ENCODE peak calls at places on chromosomes 2 and 18, in seven cellular contexts. G is AG04449, Q is heart left ventricle, T is foreskin fibroblast, H is fibroblast of lung, F is lower leg skin, V is colonic mucosa. P is an unnamed sample.

GRCh38 chr2:19209575-19210341 is 148.7 kb downstream of the OSR1 start:
- DNase-seq in V (no peak), G (no peak), H (no peak), T (no peak), Q (no peak), F (no peak), P (no peak)

GRCh38 chr2:38700881-38701458 is 35.1 kb downstream of the GALM start:
- DNase-seq in T (peak; percentile 26), V (peak; percentile 47), Q (no peak), G (no peak), H (peak; percentile 11), F (no peak), P (no peak)

GRCh38 chr2:131009713-131010475 is 83.4 kb downstream of the FAM168B start:
- DNase-seq in T (no peak), H (no peak), Q (no peak), G (no peak), V (no peak), F (no peak), P (no peak)

GRCh38 chr18:55346387-55346786 is 241.6 kb downstream of the TCF4 start:
- DNase-seq in Q (no peak), F (no peak), V (no peak), G (no peak), T (no peak), H (no peak), P (no peak)

GRCh38 chr2:101823849-101824248 is 126.3 kb downstream of the MAP4K4 start:
- DNase-seq in Q (no peak), H (no peak), G (no peak), V (no peak), T (peak; percentile 81), F (no peak), P (no peak)

GRCh38 chr2:10911291-10912075 is at the start of gene KCNF1:
- DNase-seq in H (peak; percentile 66), T (peak; percentile 83), G (no peak), Q (no peak), F (peak; percentile 79), V (peak; percentile 32), P (no peak)

GRCh38 chr2:225399509-225399908 is at the start of gene NYAP2:
- DNase-seq in F (no peak), Q (no peak), T (no peak), G (no peak), H (no peak), V (no peak), P (no peak)

GRCh38 chr2:10597956-10598355 is 91.8 kb downstream of the NOL10 start:
- DNase-seq in V (no peak), G (no peak), Q (no peak), H (no peak), T (no peak), F (no peak), P (no peak)

GRCh38 chr18:49788327-49788908 is 24.9 kb downstream of the ACAA2 start:
- DNase-seq in H (peak; percentile 42), G (no peak), Q (no peak), V (no peak), F (no peak), T (peak; percentile 20), P (no peak)

GRCh38 chr2:143481231-143481613 is 352.0 kb downstream of the ARHGAP15 start:
- DNase-seq in H (no peak), T (no peak), F (no peak), Q (no peak), G (no peak), V (no peak), P (no peak)

GRCh38 chr2:86298411-86299390 is 38.7 kb downstream of the REEP1 start:
- DNase-seq in Q (no peak), T (peak; percentile 19), H (no peak), G (no peak), F (peak; percentile 76), V (no peak), P (no peak)

GRCh38 chr2:133765693-133766092 is 197.4 kb upstream of the NCKAP5 start:
- DNase-seq in F (no peak), Q (peak; percentile 58), T (peak; percentile 4), G (no peak), H (peak; percentile 78), V (no peak), P (no peak)

GRCh38 chr2:146853741-146854444 is 990.9 kb upstream of the ACVR2A start:
- DNase-seq in T (peak; percentile 78), V (no peak), F (no peak), Q (no peak), H (peak; percentile 28), G (no peak), P (no peak)

GRCh38 chr2:130807659-130808385 is 28.9 kb upstream of the ARHGEF4 start:
- DNase-seq in F (peak; percentile 89), H (no peak), Q (no peak), T (no peak), G (no peak), V (peak; percentile 73), P (no peak)

GRCh38 chr2:2455151-2455550 is 124.1 kb upstream of the MYT1L start:
- DNase-seq in F (no peak), H (peak; percentile 9), Q (no peak), G (no peak), T (peak; percentile 20), V (no peak), P (no peak)

GRCh38 chr18:55588001-55588875 is at the start of gene TCF4:
- DNase-seq in V (peak; percentile 26), H (peak; percentile 71), G (no peak), Q (peak; percentile 63), T (peak; percentile 69), F (peak; percentile 88), P (no peak)

GRCh38 chr2:33730801-33731200 is 131.7 kb upstream of the FAM98A start:
- DNase-seq in V (no peak), T (no peak), G (no peak), Q (no peak), H (no peak), F (no peak), P (no peak)

GRCh38 chr2:74373189-74373588 is 6.9 kb downstream of the DCTN1 start:
- DNase-seq in Q (peak; percentile 68), T (no peak), H (no peak), F (no peak), V (peak; percentile 86), G (no peak), P (no peak)

GRCh38 chr2:74372674-74373073 is 7.4 kb downstream of the DCTN1 start:
- DNase-seq in V (no peak), H (no peak), F (no peak), T (no peak), Q (no peak), G (no peak), P (no peak)

GRCh38 chr2:74375838-74376237 is 4.3 kb downstream of the DCTN1 start:
- DNase-seq in H (no peak), Q (no peak), F (no peak), G (no peak), V (no peak), T (no peak), P (no peak)

GRCh38 chr2:74373985-74374384 is 6.1 kb downstream of the DCTN1 start:
- DNase-seq in F (no peak), H (no peak), Q (no peak), V (no peak), G (no peak), T (no peak), P (no peak)

DNA sequence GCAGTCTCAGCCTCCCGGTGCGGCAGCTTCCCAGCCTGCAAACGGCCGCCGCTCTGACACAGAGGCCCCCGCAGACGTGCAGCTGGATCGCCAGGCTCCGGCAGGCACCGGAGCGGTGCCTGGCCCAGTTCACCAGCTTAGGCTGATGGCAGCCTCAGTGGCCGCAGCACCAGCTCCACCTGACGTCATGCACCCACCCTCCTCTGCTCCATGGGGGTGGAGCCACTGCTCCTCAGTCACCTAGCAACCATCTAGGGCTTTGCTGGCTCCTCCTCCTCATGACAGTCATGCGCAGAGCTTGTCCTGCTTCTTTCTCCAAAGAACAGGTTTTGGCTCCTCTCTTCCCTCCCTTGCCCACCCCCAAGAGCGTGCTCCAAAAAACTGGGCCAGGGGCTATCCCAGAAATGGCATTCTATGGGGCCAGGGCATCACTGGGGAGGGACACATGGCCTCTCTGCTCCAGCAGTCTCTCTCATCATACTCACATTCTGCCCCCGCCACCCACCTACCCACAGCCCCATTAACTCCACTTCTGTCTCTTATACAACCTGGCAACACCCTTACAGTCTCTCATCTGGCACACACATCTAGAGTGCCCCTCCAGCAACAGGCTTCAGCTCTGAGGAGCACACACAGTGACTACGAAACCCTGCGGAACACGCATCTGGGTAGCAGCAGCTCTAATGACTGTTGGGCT is 5.5 kb downstream of the DCTN1 start:
- DNase-seq in V (peak; percentile 57), H (peak; percentile 54), Q (peak; percentile 77), T (peak; percentile 91), F (no peak), G (no peak), P (no peak)
- H3K4me3 ChIP-seq in V (no peak overlapping the region), H (no peak overlapping the region), Q (peak overlapping the region; percentile 53), T (peak overlapping the region; percentile 39), F (no peak overlapping the region), G (peak overlapping the region; percentile 23), P (peak overlapping the region; percentile 10)

DNA sequence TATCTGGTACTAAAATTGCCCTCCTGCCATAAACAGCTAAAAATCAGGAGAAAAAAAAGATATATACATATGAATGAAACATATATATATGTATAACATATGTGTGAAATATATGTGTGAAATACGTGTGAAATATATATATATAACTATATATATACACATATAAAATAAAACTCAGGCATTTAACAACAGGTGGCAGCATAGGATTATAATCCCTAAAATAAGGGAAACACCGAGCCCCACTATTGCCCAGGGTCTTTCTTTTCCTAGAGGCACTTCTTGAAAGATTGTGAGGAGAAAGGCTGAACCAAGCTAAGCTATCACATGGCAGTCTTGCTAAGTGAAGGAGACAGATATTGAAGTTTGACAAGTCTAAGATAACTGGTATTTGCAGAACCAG is 65.9 kb upstream of the CYTIP start:
- DNase-seq in V (no peak), F (no peak), Q (no peak), G (no peak), H (no peak), T (no peak), P (no peak)
- TF ChIP-seq CTCF in V (no peak), F (no peak), Q (no peak), G (no peak), H (no peak), T (no peak), P (no peak)

DNA sequence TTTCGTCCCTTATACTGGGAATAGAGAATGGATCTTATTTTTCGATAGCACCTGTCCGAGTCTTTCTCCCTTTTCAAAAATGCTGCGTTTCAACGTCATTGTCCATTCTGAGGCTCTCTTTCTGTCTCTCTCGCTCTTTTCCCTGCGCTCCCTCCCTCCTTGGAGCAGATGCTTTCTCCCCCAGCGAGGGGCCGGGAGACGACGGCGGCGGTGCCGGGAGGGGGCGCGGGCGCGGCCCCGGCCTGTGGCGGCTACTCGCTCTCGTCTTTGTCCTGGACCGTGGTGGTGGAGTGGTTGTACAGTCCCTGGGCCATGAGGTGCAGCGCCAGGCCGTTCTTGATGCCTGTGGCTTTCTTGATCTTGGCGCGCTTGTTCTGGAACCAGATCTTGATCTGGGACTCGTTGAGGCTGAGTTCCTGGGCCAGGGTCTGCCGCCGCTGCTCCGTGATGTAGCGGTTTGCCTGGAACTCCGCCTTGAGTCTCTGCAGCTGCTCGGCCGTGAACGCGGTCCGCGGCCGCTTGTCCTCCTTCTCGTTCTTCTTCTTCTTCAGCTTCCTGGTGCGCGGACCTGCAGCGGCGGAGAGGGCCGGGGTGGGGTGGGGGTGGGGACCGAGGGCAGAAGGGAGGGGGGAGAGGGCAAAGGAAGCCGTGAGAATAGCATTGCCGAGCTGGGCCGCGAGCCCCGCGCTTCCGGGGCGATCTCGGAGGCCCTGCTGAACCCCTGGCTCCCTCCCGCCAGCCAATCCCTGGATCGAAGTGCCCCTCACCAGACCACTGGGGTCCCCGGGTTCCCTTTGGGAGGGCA is 4.6 kb downstream of the EN1 start:
- DNase-seq in V (no peak), G (no peak), F (peak; percentile 85), Q (no peak), H (peak; percentile 17), T (peak; percentile 19), P (no peak)
- H3K4me3 ChIP-seq in V (peak overlapping the region; percentile 10), G (peak overlapping the region; percentile 92), F (peak overlapping the region; percentile 4), Q (peak overlapping the region; percentile 35), H (no peak overlapping the region), T (no peak overlapping the region), P (no peak overlapping the region)

GRCh38 chr2:31688282-31688681 is 107.5 kb upstream of the SRD5A2 start:
- DNase-seq in V (no peak), G (no peak), T (no peak), F (no peak), Q (no peak), H (peak; percentile 9), P (no peak)
- TF ChIP-seq CTCF in V (peak; percentile 36), G (peak; percentile 18), T (peak; percentile 43), F (no peak), Q (peak; percentile 49), H (peak; percentile 55), P (peak; percentile 52)